ENCODE peak calls at places on chromosomes 3 and 15, in five cellular contexts. One of them, this sample, is unnamed. For H3K4me1, the result is how much of the 10 kb centered on the place peaks cover.

GRCh38 chr3:64936570-64936969 is 248.8 kb upstream of the ADAMTS9 start:
- DNase-seq in CD8-positive, alpha-beta memory T cell: no peak
- DNase-seq in GM23248: no peak
- DNase-seq in esophagus squamous epithelium: no peak
- DNase-seq in Karpas-422: no peak
- DNase-seq in this sample: no peak

GRCh38 chr3:37139567-37140052 is 34.8 kb downstream of the LRRFIP2 start:
- DNase-seq in GM23248: no peak
- DNase-seq in Karpas-422: no peak
- DNase-seq in esophagus squamous epithelium: no peak
- DNase-seq in CD8-positive, alpha-beta memory T cell: no peak
- DNase-seq in this sample: no peak

GRCh38 chr3:10933958-10934481 is 58.5 kb upstream of the SLC6A1 start:
- DNase-seq in GM23248: no peak
- DNase-seq in esophagus squamous epithelium: no peak
- DNase-seq in CD8-positive, alpha-beta memory T cell: no peak
- DNase-seq in Karpas-422: peak
- DNase-seq in this sample: no peak

GRCh38 chr3:3998140-3998977 is 199.1 kb downstream of the LRRN1 start:
- DNase-seq in CD8-positive, alpha-beta memory T cell: no peak
- DNase-seq in Karpas-422: peak
- DNase-seq in esophagus squamous epithelium: no peak
- DNase-seq in GM23248: peak
- DNase-seq in this sample: peak

GRCh38 chr15:40320931-40321371 is 2.5 kb upstream of the INAFM2 start:
- DNase-seq in esophagus squamous epithelium: no peak
- DNase-seq in CD8-positive, alpha-beta memory T cell: no peak
- DNase-seq in GM23248: peak
- DNase-seq in Karpas-422: peak
- DNase-seq in this sample: peak

GRCh38 chr3:14455571-14456317 is 53.3 kb downstream of the SLC6A6 start:
- DNase-seq in Karpas-422: no peak
- DNase-seq in esophagus squamous epithelium: no peak
- DNase-seq in CD8-positive, alpha-beta memory T cell: no peak
- DNase-seq in GM23248: no peak
- DNase-seq in this sample: no peak

GRCh38 chr3:113495035-113495434 is 19.9 kb downstream of the SPICE1 start:
- DNase-seq in CD8-positive, alpha-beta memory T cell: no peak
- DNase-seq in Karpas-422: peak
- DNase-seq in GM23248: peak
- DNase-seq in esophagus squamous epithelium: no peak
- DNase-seq in this sample: peak

GRCh38 chr3:191244242-191244867 is 45.3 kb downstream of the OSTN start:
- DNase-seq in esophagus squamous epithelium: no peak
- DNase-seq in Karpas-422: peak
- DNase-seq in CD8-positive, alpha-beta memory T cell: no peak
- DNase-seq in GM23248: peak
- DNase-seq in this sample: no peak

GRCh38 chr3:124993462-124993861 is 58.9 kb upstream of the MUC13 start:
- DNase-seq in GM23248: peak
- DNase-seq in CD8-positive, alpha-beta memory T cell: no peak
- DNase-seq in Karpas-422: no peak
- DNase-seq in esophagus squamous epithelium: no peak
- DNase-seq in this sample: no peak

GRCh38 chr3:14810070-14810732 is 8.6 kb upstream of the FGD5 start:
- DNase-seq in Karpas-422: no peak
- DNase-seq in CD8-positive, alpha-beta memory T cell: no peak
- DNase-seq in GM23248: peak
- DNase-seq in esophagus squamous epithelium: no peak
- DNase-seq in this sample: peak

GRCh38 chr15:54150255-54150654 is 172.0 kb downstream of the UNC13C start:
- DNase-seq in Karpas-422: no peak
- DNase-seq in CD8-positive, alpha-beta memory T cell: no peak
- DNase-seq in GM23248: no peak
- DNase-seq in esophagus squamous epithelium: no peak
- DNase-seq in this sample: no peak

GRCh38 chr3:152190636-152191183 is 78.0 kb upstream of the MBNL1 start:
- DNase-seq in CD8-positive, alpha-beta memory T cell: no peak
- DNase-seq in esophagus squamous epithelium: no peak
- DNase-seq in GM23248: no peak
- DNase-seq in Karpas-422: no peak
- DNase-seq in this sample: no peak

GRCh38 chr3:189941679-189942078 is 179.0 kb downstream of the P3H2 start:
- DNase-seq in Karpas-422: no peak
- DNase-seq in GM23248: peak
- DNase-seq in esophagus squamous epithelium: no peak
- DNase-seq in CD8-positive, alpha-beta memory T cell: no peak
- DNase-seq in this sample: no peak

GRCh38 chr3:52067046-52067445 is 10.7 kb upstream of the DUSP7 start:
- DNase-seq in CD8-positive, alpha-beta memory T cell: no peak
- DNase-seq in GM23248: no peak
- DNase-seq in esophagus squamous epithelium: no peak
- DNase-seq in Karpas-422: no peak
- DNase-seq in this sample: no peak

GRCh38 chr15:25176616-25176923 is 221.8 kb downstream of the SNRPN start:
- DNase-seq in CD8-positive, alpha-beta memory T cell: no peak
- DNase-seq in esophagus squamous epithelium: no peak
- DNase-seq in Karpas-422: no peak
- DNase-seq in GM23248: no peak
- DNase-seq in this sample: no peak

GRCh38 chr3:48555231-48555948 is 1.2 kb downstream of the PFKFB4 start:
- DNase-seq in Karpas-422: no peak
- DNase-seq in CD8-positive, alpha-beta memory T cell: no peak
- DNase-seq in GM23248: no peak
- DNase-seq in esophagus squamous epithelium: no peak
- DNase-seq in this sample: no peak

GRCh38 chr3:172103724-172104123 is 64.3 kb downstream of the FNDC3B start:
- DNase-seq in CD8-positive, alpha-beta memory T cell: no peak
- DNase-seq in Karpas-422: no peak
- DNase-seq in GM23248: peak
- DNase-seq in esophagus squamous epithelium: no peak
- DNase-seq in this sample: no peak

GRCh38 chr3:152682477-152682876 is 152.5 kb upstream of the P2RY1 start:
- DNase-seq in GM23248: no peak
- DNase-seq in Karpas-422: no peak
- DNase-seq in esophagus squamous epithelium: no peak
- DNase-seq in CD8-positive, alpha-beta memory T cell: no peak
- DNase-seq in this sample: no peak

GRCh38 chr3:37743974-37744373 is 117.7 kb upstream of the CTDSPL start:
- DNase-seq in GM23248: no peak
- DNase-seq in Karpas-422: no peak
- DNase-seq in CD8-positive, alpha-beta memory T cell: no peak
- DNase-seq in esophagus squamous epithelium: no peak
- DNase-seq in this sample: no peak

GRCh38 chr3:142106536-142106935 is 42.8 kb downstream of the TFDP2 start:
- DNase-seq in Karpas-422: no peak
- DNase-seq in GM23248: no peak
- DNase-seq in CD8-positive, alpha-beta memory T cell: no peak
- DNase-seq in esophagus squamous epithelium: no peak
- DNase-seq in this sample: peak

GRCh38 chr3:142098974-142099373 is 50.4 kb downstream of the TFDP2 start:
- DNase-seq in GM23248: no peak
- DNase-seq in esophagus squamous epithelium: no peak
- DNase-seq in CD8-positive, alpha-beta memory T cell: no peak
- DNase-seq in Karpas-422: no peak
- DNase-seq in this sample: no peak

GRCh38 chr3:142105991-142106390 is 43.4 kb downstream of the TFDP2 start:
- DNase-seq in CD8-positive, alpha-beta memory T cell: no peak
- DNase-seq in Karpas-422: no peak
- DNase-seq in GM23248: peak
- DNase-seq in esophagus squamous epithelium: no peak
- DNase-seq in this sample: no peak

DNA sequence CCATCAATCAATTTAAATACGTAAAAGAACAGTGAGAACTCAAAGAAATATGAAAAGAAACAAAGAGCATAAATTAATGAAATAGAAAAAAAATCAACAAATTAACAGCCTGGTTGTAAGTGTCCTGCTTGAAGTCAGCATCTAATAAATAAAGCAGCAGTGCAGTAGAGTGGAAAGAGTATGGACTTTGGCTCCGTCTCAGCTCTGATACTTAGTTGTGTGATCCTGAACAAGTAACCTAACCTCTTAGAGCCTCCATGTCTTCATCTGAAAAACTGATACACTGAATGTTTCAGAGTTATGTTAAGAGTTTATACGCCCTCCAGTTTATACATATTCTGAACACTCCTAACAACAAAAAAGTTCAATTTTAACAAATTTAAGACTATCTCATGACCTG is 44.6 kb downstream of the TFDP2 start:
- DNase-seq in Karpas-422: no peak
- DNase-seq in esophagus squamous epithelium: no peak
- DNase-seq in GM23248: no peak
- DNase-seq in CD8-positive, alpha-beta memory T cell: no peak
- DNase-seq in this sample: no peak
- H3K4me1 ChIP-seq in Karpas-422: under half
- H3K4me1 ChIP-seq in esophagus squamous epithelium: under half
- H3K4me1 ChIP-seq in GM23248: under half
- H3K4me1 ChIP-seq in CD8-positive, alpha-beta memory T cell: under half
- H3K4me1 ChIP-seq in this sample: under half

DNA sequence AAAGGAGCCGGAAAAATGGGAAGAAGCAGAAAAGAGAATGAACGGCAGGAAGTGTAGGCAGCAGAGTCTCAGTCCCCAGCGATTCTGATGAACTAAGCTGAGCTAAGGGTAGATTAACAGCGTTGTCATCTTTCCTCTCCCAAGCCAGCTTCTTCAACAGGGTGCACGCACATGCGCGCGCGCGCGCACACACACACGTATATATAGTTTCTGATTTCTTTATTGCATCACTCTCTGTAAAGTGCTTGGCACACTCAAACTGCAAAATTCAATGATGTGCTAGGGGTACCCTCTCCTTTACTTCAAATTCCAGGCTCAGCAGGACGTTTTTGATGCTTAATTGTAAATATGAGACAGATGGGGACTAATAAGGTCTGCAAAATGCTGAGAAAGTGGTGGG is 26.1 kb upstream of the VPS8 start:
- DNase-seq in Karpas-422: no peak
- DNase-seq in esophagus squamous epithelium: no peak
- DNase-seq in GM23248: peak
- DNase-seq in CD8-positive, alpha-beta memory T cell: no peak
- DNase-seq in this sample: no peak
- H3K27ac ChIP-seq in Karpas-422: no peak
- H3K27ac ChIP-seq in esophagus squamous epithelium: no peak
- H3K27ac ChIP-seq in GM23248: peak
- H3K27ac ChIP-seq in CD8-positive, alpha-beta memory T cell: no peak
- H3K27ac ChIP-seq in this sample: no peak

DNA sequence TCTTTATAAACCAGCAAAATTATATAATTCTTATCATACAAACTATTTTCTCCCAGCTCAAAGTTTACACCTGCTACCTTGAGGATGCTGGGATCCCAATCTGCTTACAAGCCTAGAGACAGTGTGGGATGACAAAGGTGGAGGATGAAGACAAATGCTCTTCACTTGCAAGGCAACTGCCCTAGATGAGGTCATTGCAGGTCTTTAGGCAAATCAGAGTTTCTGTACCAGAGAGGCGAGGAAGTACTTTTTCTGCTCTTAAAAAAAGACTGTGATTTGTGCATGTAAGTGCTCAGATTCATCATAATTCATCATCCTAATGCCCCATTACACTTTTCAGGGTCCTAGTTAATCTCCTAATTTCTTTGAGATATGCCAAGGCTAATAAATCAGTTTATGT is 376.1 kb downstream of the ZPLD1 start:
- DNase-seq in GM23248: no peak
- DNase-seq in esophagus squamous epithelium: no peak
- DNase-seq in CD8-positive, alpha-beta memory T cell: no peak
- DNase-seq in Karpas-422: peak
- DNase-seq in this sample: no peak
- H3K4me1 ChIP-seq in GM23248: under half
- H3K4me1 ChIP-seq in esophagus squamous epithelium: under half
- H3K4me1 ChIP-seq in CD8-positive, alpha-beta memory T cell: under half
- H3K4me1 ChIP-seq in Karpas-422: under half
- H3K4me1 ChIP-seq in this sample: under half

DNA sequence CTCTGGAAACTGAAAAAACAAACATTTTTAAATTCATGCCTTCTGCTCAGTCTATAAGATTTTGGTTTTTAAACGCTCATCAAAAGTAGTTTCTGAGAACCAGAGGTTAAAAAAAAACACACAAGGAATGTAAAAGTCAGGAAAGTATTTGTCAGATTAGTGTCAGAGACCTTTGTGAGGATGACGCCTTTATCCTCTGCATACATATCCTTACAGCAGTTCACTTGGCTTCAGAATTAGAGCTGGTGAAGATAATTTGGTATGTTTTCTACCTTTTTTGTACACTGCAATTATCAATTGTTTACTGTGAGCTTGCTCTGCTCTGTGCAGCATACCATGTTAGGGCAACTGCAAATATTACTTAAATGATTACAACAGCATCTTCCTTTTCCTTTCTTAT is 8.3 kb downstream of the PRTG start:
- DNase-seq in GM23248: no peak
- DNase-seq in Karpas-422: no peak
- DNase-seq in esophagus squamous epithelium: no peak
- DNase-seq in CD8-positive, alpha-beta memory T cell: no peak
- DNase-seq in this sample: peak
- H3K27ac ChIP-seq in GM23248: no peak
- H3K27ac ChIP-seq in Karpas-422: no peak
- H3K27ac ChIP-seq in esophagus squamous epithelium: no peak
- H3K27ac ChIP-seq in CD8-positive, alpha-beta memory T cell: no peak
- H3K27ac ChIP-seq in this sample: peak

DNA sequence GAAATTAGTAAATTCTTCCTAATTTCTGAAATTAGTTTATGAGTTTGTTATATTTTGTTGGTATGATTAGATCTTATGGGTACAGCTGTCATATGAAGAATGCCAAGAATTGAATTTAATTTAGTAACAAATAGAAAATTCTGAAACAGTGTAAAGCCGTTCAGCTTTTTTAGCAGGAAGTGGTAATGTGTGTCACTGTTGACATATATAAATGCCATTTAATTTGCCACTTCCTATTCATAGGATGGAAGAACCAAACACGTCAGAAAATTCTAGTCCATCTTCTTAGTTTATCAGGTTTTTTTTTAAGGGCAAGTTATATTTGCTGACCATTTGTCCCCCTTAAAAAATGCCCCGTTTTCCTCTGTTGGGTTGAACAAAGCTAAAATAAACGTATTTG is 43.0 kb downstream of the RAB8B start:
- DNase-seq in esophagus squamous epithelium: no peak
- DNase-seq in CD8-positive, alpha-beta memory T cell: no peak
- DNase-seq in Karpas-422: no peak
- DNase-seq in GM23248: peak
- DNase-seq in this sample: no peak
- H3K4me1 ChIP-seq in esophagus squamous epithelium: under half
- H3K4me1 ChIP-seq in CD8-positive, alpha-beta memory T cell: under half
- H3K4me1 ChIP-seq in Karpas-422: under half
- H3K4me1 ChIP-seq in GM23248: half or more
- H3K4me1 ChIP-seq in this sample: under half

DNA sequence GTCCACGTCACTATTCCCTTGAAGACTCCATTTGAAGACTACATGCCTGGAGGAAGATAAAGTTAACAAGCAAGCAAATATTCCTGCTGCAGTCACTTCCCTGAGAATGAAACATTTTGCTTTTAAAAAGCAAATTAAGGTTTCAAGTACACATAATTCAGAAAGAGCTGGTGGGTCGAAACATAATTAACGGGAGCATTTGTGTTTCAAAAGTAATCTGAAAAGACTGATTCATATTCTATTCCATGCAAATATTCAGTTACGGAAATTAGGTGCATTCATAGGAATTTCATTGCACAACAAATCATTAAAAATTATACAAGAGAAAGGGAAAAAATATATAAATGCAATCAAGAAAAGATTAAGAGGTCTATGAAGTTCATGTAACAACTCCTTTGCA is 260.9 kb downstream of the NEK10 start:
- DNase-seq in GM23248: no peak
- DNase-seq in CD8-positive, alpha-beta memory T cell: no peak
- DNase-seq in esophagus squamous epithelium: no peak
- DNase-seq in Karpas-422: no peak
- DNase-seq in this sample: no peak
- H3K27ac ChIP-seq in GM23248: no peak
- H3K27ac ChIP-seq in CD8-positive, alpha-beta memory T cell: no peak
- H3K27ac ChIP-seq in esophagus squamous epithelium: no peak
- H3K27ac ChIP-seq in Karpas-422: no peak
- H3K27ac ChIP-seq in this sample: no peak

GRCh38 chr3:196788509-196788908 is 48.9 kb downstream of the PAK2 start:
- DNase-seq in esophagus squamous epithelium: no peak
- DNase-seq in GM23248: no peak
- DNase-seq in Karpas-422: no peak
- DNase-seq in CD8-positive, alpha-beta memory T cell: no peak
- DNase-seq in this sample: no peak
- H3K4me1 ChIP-seq in esophagus squamous epithelium: under half
- H3K4me1 ChIP-seq in GM23248: under half
- H3K4me1 ChIP-seq in Karpas-422: under half
- H3K4me1 ChIP-seq in CD8-positive, alpha-beta memory T cell: under half
- H3K4me1 ChIP-seq in this sample: under half

This sample was measured in neural progenitor cell.